ENCODE peak calls at places on chromosomes 2 and 18, in nine cellular contexts. F is cardiac muscle cell; H is fibroblast of lung; J is CD8-positive, alpha-beta memory T cell; C is GM23248; R is tibial artery; K is aorta; S is stomach; G is sigmoid colon. U is an unnamed sample. For H3K4me1 and H3K36me3, the result is how much of the 10 kb centered on the place peaks cover.

GRCh38 chr2:176546550-176546949 is 277.3 kb downstream of the MTX2 start:
- DNase-seq in F (no peak), H (no peak), J (no peak), C (no peak), R (no peak), K (no peak), S (no peak), G (no peak), U (no peak)

GRCh38 chr2:95271381-95271971 is 2.8 kb upstream of the PROM2 start:
- DNase-seq in F (no peak), H (no peak), J (no peak), C (no peak), R (peak), K (no peak), S (peak), G (no peak), U (peak)

GRCh38 chr18:58590231-58590630 is 38.7 kb downstream of the ALPK2 start:
- DNase-seq in F (peak), H (no peak), J (no peak), C (peak), R (no peak), K (no peak), S (no peak), G (peak), U (no peak)

GRCh38 chr2:42962521-42962953 is 170.2 kb upstream of the HAAO start:
- DNase-seq in F (peak), H (no peak), J (no peak), C (peak), R (no peak), K (peak), S (no peak), G (no peak), U (no peak)

GRCh38 chr2:43810888-43811287 is 27.8 kb downstream of the ABCG5 start:
- DNase-seq in F (no peak), H (no peak), J (no peak), C (no peak), R (no peak), K (no peak), S (no peak), G (no peak), U (peak)

GRCh38 chr2:238920053-238920452 is 72.2 kb downstream of the TWIST2 start:
- DNase-seq in F (no peak), H (no peak), J (no peak), C (peak), R (no peak), K (no peak), S (no peak), G (peak), U (no peak)

GRCh38 chr2:24579053-24579803 is 88.2 kb downstream of the NCOA1 start:
- DNase-seq in F (no peak), H (no peak), J (no peak), C (peak), R (no peak), K (no peak), S (no peak), G (no peak), U (no peak)

GRCh38 chr2:142037744-142038143 is 93.1 kb downstream of the LRP1B start:
- DNase-seq in F (no peak), H (no peak), J (no peak), C (no peak), R (no peak), K (no peak), S (no peak), G (no peak), U (peak)

GRCh38 chr2:233047667-233048066 is 12.5 kb upstream of the INPP5D start:
- DNase-seq in F (no peak), H (no peak), J (no peak), C (no peak), R (peak), K (no peak), S (no peak), G (no peak), U (no peak)

GRCh38 chr2:241083091-241083415 is 19.0 kb downstream of the MTERF4 start:
- DNase-seq in F (no peak), H (no peak), J (no peak), C (no peak), R (no peak), K (no peak), S (no peak), G (no peak), U (no peak)

GRCh38 chr18:79598885-79599175 is 80.8 kb upstream of the CTDP1 start:
- DNase-seq in F (no peak), H (no peak), J (no peak), C (no peak), R (peak), K (no peak), S (no peak), G (no peak), U (no peak)

GRCh38 chr2:120518819-120519218 is 172.9 kb downstream of the INHBB start:
- DNase-seq in F (no peak), H (no peak), J (no peak), C (no peak), R (no peak), K (no peak), S (no peak), G (no peak), U (no peak)

GRCh38 chr2:109397883-109398282 is 215.9 kb downstream of the SEPTIN10 start:
- DNase-seq in F (no peak), H (no peak), J (no peak), C (no peak), R (no peak), K (no peak), S (no peak), G (no peak), U (no peak)

GRCh38 chr18:79939096-79939495 is 12.4 kb downstream of the SLC66A2 start:
- DNase-seq in F (no peak), H (no peak), J (no peak), C (no peak), R (no peak), K (no peak), S (no peak), G (peak), U (no peak)

DNA sequence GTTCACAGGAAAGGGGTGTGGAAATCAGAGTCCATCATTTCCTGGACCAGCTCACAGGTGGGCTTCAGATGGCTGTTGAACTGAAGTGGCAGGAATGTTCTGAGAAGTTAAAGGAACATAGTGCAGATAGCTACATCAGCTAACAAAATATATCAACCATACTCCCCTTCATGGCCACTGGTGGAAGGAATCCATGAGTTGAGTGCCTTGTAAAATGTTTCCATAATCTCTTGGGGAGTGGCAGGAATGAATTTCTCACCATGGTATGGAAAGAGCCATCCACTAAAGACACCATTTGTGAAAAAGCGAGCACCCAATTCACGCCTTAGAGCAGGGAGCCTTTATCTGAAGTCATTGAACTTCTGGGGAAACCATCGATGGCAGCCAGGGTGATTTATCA is at the start of gene LINC00305:
- DNase-seq in F (no peak), H (no peak), J (no peak), C (no peak), R (no peak), K (no peak), S (no peak), G (no peak), U (no peak)
- H3K4me1 ChIP-seq in F (under half), H (under half), J (under half), C (under half), R (under half), K (under half), S (under half), G (under half), U (under half)

GRCh38 chr2:69510204-69510603 is 73.0 kb upstream of the NFU1 start:
- DNase-seq in F (no peak), H (no peak), J (no peak), C (no peak), R (no peak), K (no peak), S (no peak), G (no peak), U (no peak)

GRCh38 chr2:69512446-69512845 is 75.2 kb upstream of the NFU1 start:
- DNase-seq in F (no peak), H (no peak), J (no peak), C (no peak), R (no peak), K (no peak), S (no peak), G (no peak), U (no peak)

GRCh38 chr2:69517410-69517809 is 80.2 kb upstream of the NFU1 start:
- DNase-seq in F (peak), H (no peak), J (no peak), C (peak), R (no peak), K (no peak), S (no peak), G (no peak), U (no peak)

GRCh38 chr2:69514836-69515235 is 77.6 kb upstream of the NFU1 start:
- DNase-seq in F (peak), H (peak), J (no peak), C (no peak), R (no peak), K (no peak), S (no peak), G (no peak), U (no peak)

DNA sequence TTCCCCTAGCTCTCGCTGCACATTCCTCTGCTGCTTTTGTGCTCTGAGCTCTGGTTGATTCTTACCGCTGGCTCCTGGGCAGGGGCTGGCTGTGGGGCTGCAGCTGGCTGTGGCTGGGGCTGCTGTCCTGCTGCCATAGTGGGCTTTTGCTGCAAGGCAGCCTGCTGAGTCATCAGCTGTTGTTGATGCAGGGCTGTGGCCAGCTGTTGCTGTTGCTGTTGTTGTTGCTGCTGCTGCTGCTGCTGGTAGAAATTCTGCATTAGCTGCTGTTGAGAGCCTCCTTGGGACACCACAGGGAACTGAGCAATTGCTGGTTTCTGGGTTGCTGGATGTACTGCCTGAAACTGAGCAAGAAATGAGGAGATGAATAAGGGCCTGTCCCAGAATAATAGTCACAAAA is 77.2 kb upstream of the NFU1 start:
- DNase-seq in F (peak), H (peak), J (no peak), C (peak), R (peak), K (peak), S (no peak), G (no peak), U (no peak)
- H3K36me3 ChIP-seq in F (under half), H (under half), J (half or more), C (half or more), R (half or more), K (under half), S (half or more), G (under half), U (under half)

GRCh38 chr2:12081481-12082210 is 335.2 kb downstream of the LPIN1 start:
- DNase-seq in F (no peak), H (no peak), J (peak), C (peak), R (no peak), K (no peak), S (no peak), G (no peak), U (no peak)
- H3K4me1 ChIP-seq in F (under half), H (under half), J (under half), C (under half), R (under half), K (under half), S (under half), G (under half), U (under half)

DNA sequence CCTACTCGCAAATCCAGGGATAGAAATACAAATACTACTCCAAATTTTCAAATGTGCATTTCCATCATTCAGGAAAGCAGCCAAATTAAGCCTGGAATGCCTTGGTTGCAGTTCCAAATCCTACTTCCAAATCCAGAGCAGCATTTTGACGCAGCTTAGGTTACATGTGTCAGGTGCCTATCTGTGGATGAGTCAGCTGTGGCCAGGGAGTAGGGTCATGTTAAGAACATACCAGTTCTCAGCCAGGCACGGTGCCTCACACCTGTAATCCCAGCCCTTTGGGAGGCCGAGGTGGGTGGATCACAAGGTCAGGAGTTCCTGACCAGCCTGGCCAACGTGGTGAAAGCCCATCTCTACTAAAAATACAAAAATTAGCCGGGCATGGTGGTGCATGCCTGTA is 17.0 kb downstream of the SLC30A6 start:
- DNase-seq in F (no peak), H (no peak), J (no peak), C (no peak), R (no peak), K (no peak), S (no peak), G (no peak), U (no peak)
- H3K36me3 ChIP-seq in F (under half), H (under half), J (under half), C (under half), R (under half), K (under half), S (half or more), G (under half), U (under half)